ENCODE peak calls at places on chromosomes 1 and 21, in eight cellular contexts. B, S, M, D, E, F, L and T are unnamed samples.

GRCh38 chr21:15935530-15935929 is 205.7 kb downstream of the USP25 start:
- DNase-seq in D (no peak), S (no peak), F (no peak), E (no peak), B (no peak), M (no peak), L (no peak), T (no peak)

GRCh38 chr1:227885135-227885647 is 62.5 kb downstream of the WNT9A start:
- DNase-seq in F (no peak), M (no peak), L (peak), D (peak), B (peak), E (no peak), S (peak), T (no peak)

GRCh38 chr21:25383545-25383944 is 223.7 kb downstream of the MRPL39 start:
- DNase-seq in S (no peak), E (no peak), F (no peak), M (no peak), D (no peak), B (no peak), L (no peak), T (no peak)

GRCh38 chr1:29236993-29237905 is 927 bp downstream of the PTPRU start:
- DNase-seq in S (peak), E (no peak), F (peak), B (peak), L (peak), M (no peak), D (no peak), T (peak)

GRCh38 chr1:166947398-166948043 is 27.8 kb downstream of the ILDR2 start:
- DNase-seq in D (peak), E (no peak), S (peak), M (no peak), B (peak), F (no peak), L (peak), T (peak)

GRCh38 chr1:246875041-246876026 is 56.4 kb downstream of the AHCTF1 start:
- DNase-seq in E (no peak), D (no peak), S (no peak), B (no peak), F (no peak), M (no peak), L (no peak), T (no peak)

GRCh38 chr1:228650141-228650540 is 85.1 kb upstream of the RHOU start:
- DNase-seq in B (peak), E (no peak), M (no peak), L (no peak), D (no peak), S (no peak), F (no peak), T (peak)

GRCh38 chr1:8777867-8778266 is 39.6 kb downstream of the RERE start:
- DNase-seq in L (no peak), B (no peak), S (no peak), F (no peak), D (no peak), M (no peak), E (no peak), T (no peak)

GRCh38 chr21:32520885-32521735 is 64.2 kb downstream of the TCP10L start:
- DNase-seq in D (peak), E (peak), S (no peak), L (peak), F (no peak), B (no peak), M (no peak), T (no peak)

GRCh38 chr1:39898146-39898545 is 3.6 kb downstream of the MYCL start:
- DNase-seq in D (no peak), S (no peak), F (no peak), E (no peak), B (peak), M (no peak), L (no peak), T (no peak)

GRCh38 chr1:246592695-246593094 is 26.4 kb downstream of the CNST start:
- DNase-seq in D (no peak), F (no peak), M (no peak), L (no peak), E (no peak), B (no peak), S (no peak), T (no peak)

GRCh38 chr1:203346755-203347102 is 4.2 kb downstream of the FMOD start:
- DNase-seq in E (no peak), S (no peak), L (no peak), F (no peak), D (no peak), B (no peak), M (no peak), T (no peak)

GRCh38 chr1:202217951-202218350 is 24.4 kb downstream of the LGR6 start:
- DNase-seq in L (no peak), F (no peak), B (no peak), E (no peak), S (no peak), M (no peak), D (no peak), T (no peak)

GRCh38 chr1:28112388-28113311 is 24.2 kb upstream of the EYA3 start:
- DNase-seq in F (peak), E (peak), B (no peak), M (no peak), S (no peak), L (peak), D (peak), T (no peak)

GRCh38 chr21:36603221-36603620 is 95.7 kb upstream of the SIM2 start:
- DNase-seq in B (no peak), F (no peak), E (no peak), D (no peak), L (no peak), S (no peak), M (no peak), T (no peak)

GRCh38 chr21:15281714-15282113 is 216.9 kb upstream of the NRIP1 start:
- DNase-seq in E (no peak), M (no peak), L (no peak), B (no peak), S (no peak), D (no peak), F (no peak), T (no peak)

GRCh38 chr1:110148961-110149360 is 1.3 kb upstream of the SLC6A17 start:
- DNase-seq in D (no peak), L (no peak), E (no peak), B (no peak), M (no peak), F (peak), S (no peak), T (no peak)

GRCh38 chr1:160400646-160401486 is 502 bp downstream of the VANGL2 start:
- DNase-seq in F (peak), L (no peak), D (no peak), M (no peak), S (no peak), E (no peak), B (peak), T (no peak)

GRCh38 chr21:42845296-42845965 is 33.9 kb downstream of the WDR4 start:
- DNase-seq in F (no peak), D (peak), S (no peak), L (peak), B (peak), M (no peak), E (no peak), T (peak)

GRCh38 chr1:230550428-230550827 is 91.9 kb upstream of the COG2 start:
- DNase-seq in B (no peak), D (no peak), S (no peak), L (no peak), F (no peak), M (no peak), E (no peak), T (no peak)

GRCh38 chr1:232553809-232554208 is 76.1 kb downstream of the SIPA1L2 start:
- DNase-seq in E (no peak), L (no peak), M (no peak), F (no peak), D (no peak), B (no peak), S (no peak), T (no peak)

GRCh38 chr1:48693674-48694347 is 82.9 kb downstream of the BEND5 start:
- DNase-seq in F (no peak), S (no peak), B (no peak), D (no peak), L (no peak), E (no peak), M (no peak), T (no peak)

GRCh38 chr1:96362623-96363022 is 359.0 kb upstream of the PTBP2 start:
- DNase-seq in E (peak), S (no peak), L (no peak), M (no peak), D (no peak), F (no peak), B (no peak), T (no peak)

GRCh38 chr1:64537942-64538341 is 68.0 kb downstream of the CACHD1 start:
- DNase-seq in S (no peak), F (peak), B (no peak), L (no peak), E (no peak), M (no peak), D (no peak), T (no peak)

GRCh38 chr1:156693858-156694562 is 11.4 kb downstream of the CRABP2 start:
- DNase-seq in D (no peak), F (peak), B (peak), L (no peak), M (no peak), S (no peak), E (no peak), T (peak)

GRCh38 chr1:114597949-114598348 is 16.5 kb upstream of the BCAS2 start:
- DNase-seq in S (no peak), L (no peak), E (no peak), D (no peak), B (no peak), M (no peak), F (no peak), T (no peak)

GRCh38 chr1:170669036-170669435 is 5.1 kb downstream of the PRRX1 start:
- DNase-seq in L (no peak), B (peak), E (no peak), S (no peak), D (no peak), F (no peak), M (no peak), T (no peak)